ENCODE peak calls at places on chromosomes 3 and 15, in six cellular contexts. H is mesendoderm; X is stimulated activated CD8-positive, alpha-beta memory T cell treated with anti-CD3 and anti-CD28 coated beads, Interleukin-7, amount 100 ng/mL, for 24 hours; G is NCI-H1694; N is stimulated activated CD4-positive, alpha-beta T cell treated with anti-CD3 and anti-CD28 coated beads, Interleukin-15, amount 100 ng/mL, for 1 hour; Z is T-helper 2 cell. A is an unnamed sample.
A peak's percentile ranks its signal among the peaks of the same experiment; 100 is the strongest.

GRCh38 chr3:184557348-184557950 is 4.1 kb upstream of the EPHB3 start:
- DNase-seq in H (no peak), X (no peak), G (no peak), N (no peak), Z (no peak), A (no peak)

GRCh38 chr3:151614-152189 is 44.9 kb upstream of the CHL1 start:
- DNase-seq in H (no peak), X (no peak), G (no peak), N (no peak), Z (no peak), A (no peak)

GRCh38 chr3:173553635-173554280 is 156.2 kb downstream of the NLGN1 start:
- DNase-seq in H (peak; percentile 66), X (no peak), G (peak; percentile 60), N (no peak), Z (no peak), A (no peak)

GRCh38 chr15:64373360-64373759 is 7.9 kb downstream of the PCLAF start:
- DNase-seq in H (no peak), X (no peak), G (no peak), N (no peak), Z (no peak), A (no peak)

GRCh38 chr15:80645494-80646065 is 49.5 kb upstream of the ABHD17C start:
- DNase-seq in H (no peak), X (no peak), G (no peak), N (no peak), Z (no peak), A (no peak)

GRCh38 chr15:42104095-42104891 is 9.9 kb upstream of the PLA2G4D start:
- DNase-seq in H (no peak), X (no peak), G (no peak), N (no peak), Z (no peak), A (no peak)

GRCh38 chr3:52077900-52078299 is 21.5 kb upstream of the DUSP7 start:
- DNase-seq in H (no peak), X (no peak), G (no peak), N (no peak), Z (no peak), A (no peak)

GRCh38 chr3:186946756-186947375 is 16.5 kb downstream of the ST6GAL1 start:
- DNase-seq in H (no peak), X (no peak), G (no peak), N (no peak), Z (no peak), A (no peak)

GRCh38 chr3:54243262-54243931 is 121.0 kb downstream of the CACNA2D3 start:
- DNase-seq in H (no peak), X (no peak), G (no peak), N (no peak), Z (no peak), A (no peak)

GRCh38 chr15:101011582-101011981 is 92.4 kb downstream of the LRRK1 start:
- DNase-seq in H (no peak), X (no peak), G (no peak), N (no peak), Z (no peak), A (no peak)

GRCh38 chr15:98718426-98719168 is 70.3 kb downstream of the IGF1R start:
- DNase-seq in H (no peak), X (no peak), G (no peak), N (no peak), Z (no peak), A (no peak)

GRCh38 chr15:38320181-38320580 is 67.5 kb downstream of the SPRED1 start:
- DNase-seq in H (no peak), X (no peak), G (no peak), N (no peak), Z (no peak), A (no peak)

GRCh38 chr3:138187296-138188012 is at the start of gene ARMC8:
- DNase-seq in H (peak; percentile 91), X (no peak), G (peak; percentile 37), N (no peak), Z (no peak), A (peak; percentile 6)

GRCh38 chr15:85457392-85457968 is 77.1 kb downstream of the AKAP13 start:
- DNase-seq in H (no peak), X (no peak), G (no peak), N (no peak), Z (no peak), A (no peak)

GRCh38 chr3:111077384-111077783 is 5.8 kb downstream of the NECTIN3 start:
- DNase-seq in H (no peak), X (no peak), G (no peak), N (no peak), Z (no peak), A (no peak)

GRCh38 chr15:82040862-82041261 is 5.0 kb downstream of the MEX3B start:
- DNase-seq in H (peak; percentile 77), X (no peak), G (peak; percentile 22), N (no peak), Z (no peak), A (no peak)

GRCh38 chr3:150128126-150128525 is 157.4 kb upstream of the PFN2 start:
- DNase-seq in H (no peak), X (no peak), G (no peak), N (no peak), Z (no peak), A (no peak)

GRCh38 chr15:75061272-75061671 is 37.9 kb downstream of the PPCDC start:
- DNase-seq in H (no peak), X (no peak), G (no peak), N (no peak), Z (no peak), A (no peak)

GRCh38 chr15:51312132-51312531 is 26.3 kb downstream of the CYP19A1 start:
- DNase-seq in H (no peak), X (no peak), G (no peak), N (no peak), Z (no peak), A (no peak)

GRCh38 chr15:45481151-45481550 is 41.4 kb downstream of the SLC30A4 start:
- DNase-seq in H (no peak), X (no peak), G (no peak), N (no peak), Z (no peak), A (no peak)

GRCh38 chr3:8709801-8710524 is 23.6 kb upstream of the CAV3 start:
- DNase-seq in H (no peak), X (no peak), G (no peak), N (no peak), Z (no peak), A (no peak)

GRCh38 chr3:98971183-98971681 is 69.7 kb upstream of the DCBLD2 start:
- DNase-seq in H (no peak), X (no peak), G (no peak), N (no peak), Z (no peak), A (no peak)

GRCh38 chr15:89070197-89071124 is 17.8 kb upstream of the ABHD2 start:
- DNase-seq in H (no peak), X (no peak), G (no peak), N (no peak), Z (no peak), A (no peak)

GRCh38 chr15:40737048-40737447 is 18.0 kb downstream of the RMDN3 start:
- DNase-seq in H (no peak), X (no peak), G (no peak), N (no peak), Z (no peak), A (no peak)